ENCODE peak calls at places on chromosomes 16 and 17, in nine cellular contexts. E is iPS DF 19.7, R is NCI-H1417, O is colonic mucosa, G is left cardiac atrium, J is LoVo, D is bronchial epithelial cell, F is Calu3, Q is aorta. U is an unnamed sample.

GRCh38 chr16:70805380-70805779 is 4.4 kb upstream of the VAC14 start:
- DNase-seq in E (no peak), R (no peak), O (no peak), G (no peak), J (no peak), D (peak; percentile 57), F (no peak), Q (no peak), U (no peak)

GRCh38 chr17:5526821-5527598 is 40.6 kb downstream of the MIS12 start:
- DNase-seq in E (no peak), R (peak; percentile 30), O (peak; percentile 32), G (peak; percentile 78), J (peak; percentile 16), D (peak; percentile 94), F (peak; percentile 6), Q (peak; percentile 90), U (no peak)

GRCh38 chr17:6789146-6789545 is 13.1 kb downstream of the FBXO39 start:
- DNase-seq in E (no peak), R (no peak), O (no peak), G (no peak), J (no peak), D (peak; percentile 73), F (no peak), Q (no peak), U (no peak)

GRCh38 chr16:57091200-57091989 is 988 bp upstream of the CPNE2 start:
- DNase-seq in E (no peak), R (no peak), O (peak; percentile 66), G (peak; percentile 61), J (no peak), D (peak; percentile 41), F (peak; percentile 18), Q (peak; percentile 79), U (no peak)

GRCh38 chr17:9402590-9403199 is 172.9 kb downstream of the STX8 start:
- DNase-seq in E (no peak), R (no peak), O (peak; percentile 57), G (no peak), J (peak; percentile 22), D (peak; percentile 37), F (peak; percentile 43), Q (no peak), U (peak; percentile 50)

GRCh38 chr17:82791532-82791931 is 39.7 kb downstream of the TBCD start:
- DNase-seq in E (no peak), R (no peak), O (no peak), G (no peak), J (no peak), D (peak; percentile 54), F (no peak), Q (no peak), U (no peak)

GRCh38 chr17:40554646-40555295 is 10.5 kb downstream of the CCR7 start:
- DNase-seq in E (no peak), R (no peak), O (no peak), G (peak; percentile 22), J (no peak), D (no peak), F (no peak), Q (peak; percentile 66), U (no peak)

GRCh38 chr17:12672944-12673343 is 7.3 kb downstream of the MYOCD start:
- DNase-seq in E (no peak), R (no peak), O (no peak), G (no peak), J (no peak), D (no peak), F (no peak), Q (no peak), U (no peak)

GRCh38 chr17:82126479-82127314 is 28.7 kb upstream of the FASN start:
- DNase-seq in E (no peak), R (no peak), O (no peak), G (no peak), J (no peak), D (no peak), F (no peak), Q (no peak), U (no peak)

GRCh38 chr16:10920726-10921427 is 21.4 kb downstream of the DEXI start:
- DNase-seq in E (no peak), R (peak; percentile 3), O (no peak), G (no peak), J (no peak), D (no peak), F (no peak), Q (no peak), U (no peak)

GRCh38 chr16:72927199-72928088 is 120.5 kb downstream of the ZFHX3 start:
- DNase-seq in E (no peak), R (peak; percentile 68), O (no peak), G (no peak), J (no peak), D (peak; percentile 91), F (peak; percentile 83), Q (no peak), U (no peak)

GRCh38 chr16:68656771-68657170 is 11.7 kb downstream of the CDH3 start:
- DNase-seq in E (no peak), R (no peak), O (no peak), G (no peak), J (no peak), D (no peak), F (no peak), Q (no peak), U (no peak)

GRCh38 chr17:46868689-46869187 is 17.4 kb downstream of the WNT9B start:
- DNase-seq in E (no peak), R (no peak), O (no peak), G (no peak), J (no peak), D (no peak), F (no peak), Q (no peak), U (no peak)

GRCh38 chr16:27792486-27793275 is 242.7 kb downstream of the KATNIP start:
- DNase-seq in E (no peak), R (no peak), O (no peak), G (no peak), J (no peak), D (peak; percentile 3), F (no peak), Q (no peak), U (no peak)

GRCh38 chr16:66996324-66996982 is 8.1 kb downstream of the CES4A start:
- DNase-seq in E (no peak), R (no peak), O (no peak), G (peak; percentile 72), J (no peak), D (peak; percentile 58), F (no peak), Q (peak; percentile 80), U (no peak)

GRCh38 chr17:50198026-50198669 is 3.3 kb downstream of the COL1A1 start:
- DNase-seq in E (no peak), R (peak; percentile 4), O (peak; percentile 86), G (peak; percentile 68), J (peak; percentile 20), D (peak; percentile 65), F (peak; percentile 88), Q (peak; percentile 80), U (no peak)

GRCh38 chr16:84765606-84766580 is 53.9 kb upstream of the CRISPLD2 start:
- DNase-seq in E (no peak), R (peak; percentile 33), O (no peak), G (no peak), J (no peak), D (no peak), F (no peak), Q (no peak), U (no peak)

GRCh38 chr16:56119138-56119537 is 72.2 kb upstream of the GNAO1 start:
- DNase-seq in E (no peak), R (no peak), O (no peak), G (no peak), J (no peak), D (no peak), F (no peak), Q (no peak), U (no peak)

GRCh38 chr17:74527081-74527480 is 4.2 kb downstream of the CD300LB start:
- DNase-seq in E (no peak), R (no peak), O (peak; percentile 5), G (no peak), J (no peak), D (no peak), F (no peak), Q (no peak), U (no peak)

GRCh38 chr16:12158428-12158827 is 181.9 kb downstream of the SNX29 start:
- DNase-seq in E (no peak), R (no peak), O (no peak), G (no peak), J (no peak), D (peak; percentile 71), F (no peak), Q (no peak), U (no peak)

GRCh38 chr16:2776500-2777139 is 460 bp downstream of the ELOB start:
- DNase-seq in E (no peak), R (no peak), O (no peak), G (peak; percentile 38), J (no peak), D (no peak), F (no peak), Q (peak; percentile 84), U (no peak)

GRCh38 chr17:82867763-82868325 is 28.0 kb upstream of the ZNF750 start:
- DNase-seq in E (no peak), R (peak; percentile 25), O (no peak), G (no peak), J (no peak), D (no peak), F (no peak), Q (peak; percentile 70), U (no peak)

GRCh38 chr16:52825882-52826281 is 226.8 kb downstream of the CHD9NB start:
- DNase-seq in E (no peak), R (peak; percentile 85), O (no peak), G (no peak), J (no peak), D (no peak), F (no peak), Q (no peak), U (no peak)

GRCh38 chr17:83180996-83181481 is 101.6 kb downstream of the METRNL start:
- DNase-seq in E (no peak), R (no peak), O (peak; percentile 13), G (no peak), J (no peak), D (no peak), F (no peak), Q (peak; percentile 51), U (no peak)

GRCh38 chr17:82495844-82496528 is 23.5 kb upstream of the FOXK2 start:
- DNase-seq in E (peak; percentile 74), R (no peak), O (peak; percentile 78), G (no peak), J (peak; percentile 72), D (peak; percentile 92), F (no peak), Q (no peak), U (no peak)

GRCh38 chr16:50547944-50548658 is at the start of gene NKD1:
- DNase-seq in E (no peak), R (peak; percentile 15), O (peak; percentile 75), G (peak; percentile 70), J (peak; percentile 80), D (no peak), F (peak; percentile 63), Q (peak; percentile 92), U (peak; percentile 54)

GRCh38 chr16:54116126-54116525 is 170.5 kb downstream of the IRX3 start:
- DNase-seq in E (no peak), R (no peak), O (no peak), G (no peak), J (no peak), D (no peak), F (no peak), Q (no peak), U (no peak)

GRCh38 chr17:61459968-61460718 is 7.9 kb downstream of the TBX4 start:
- DNase-seq in E (no peak), R (no peak), O (peak; percentile 13), G (no peak), J (no peak), D (no peak), F (no peak), Q (no peak), U (no peak)

GRCh38 chr17:5701371-5701770 is 117.1 kb upstream of the NLRP1 start:
- DNase-seq in E (no peak), R (no peak), O (no peak), G (no peak), J (no peak), D (no peak), F (no peak), Q (no peak), U (no peak)

GRCh38 chr16:50273888-50274770 is 7.8 kb downstream of the ADCY7 start:
- DNase-seq in E (no peak), R (no peak), O (peak; percentile 28), G (no peak), J (no peak), D (no peak), F (no peak), Q (peak; percentile 69), U (no peak)

GRCh38 chr16:508884-509736 is 18.4 kb upstream of the CAPN15 start:
- DNase-seq in E (no peak), R (no peak), O (peak; percentile 36), G (no peak), J (no peak), D (no peak), F (no peak), Q (no peak), U (no peak)

U was measured in NT2/D1.